ENCODE peak calls at places on chromosome 7, in six cellular contexts. One of them, this sample, is unnamed.

GRCh38 chr7:91043924-91044660 is 220.1 kb upstream of the FZD1 start:
- DNase-seq in ascending aorta: no peak
- DNase-seq in kidney epithelial cell: no peak
- DNase-seq in upper lobe of left lung: no peak
- DNase-seq in astrocyte of the spinal cord: no peak
- DNase-seq in heart left ventricle: no peak
- DNase-seq in this sample: no peak

GRCh38 chr7:52168085-52168484 is 851.5 kb upstream of the COBL start:
- DNase-seq in ascending aorta: no peak
- DNase-seq in kidney epithelial cell: no peak
- DNase-seq in upper lobe of left lung: no peak
- DNase-seq in astrocyte of the spinal cord: no peak
- DNase-seq in heart left ventricle: no peak
- DNase-seq in this sample: no peak

GRCh38 chr7:17535776-17536175 is 237.3 kb downstream of the AHR start:
- DNase-seq in ascending aorta: no peak
- DNase-seq in kidney epithelial cell: no peak
- DNase-seq in upper lobe of left lung: no peak
- DNase-seq in astrocyte of the spinal cord: no peak
- DNase-seq in heart left ventricle: no peak
- DNase-seq in this sample: no peak

GRCh38 chr7:28855538-28856217 is 102.5 kb downstream of the TRIL start:
- DNase-seq in ascending aorta: no peak
- DNase-seq in kidney epithelial cell: peak; percentile 88
- DNase-seq in upper lobe of left lung: no peak
- DNase-seq in astrocyte of the spinal cord: peak; percentile 91
- DNase-seq in heart left ventricle: no peak
- DNase-seq in this sample: peak; percentile 94

GRCh38 chr7:10815546-10815945 is 158.1 kb upstream of the PHF14 start:
- DNase-seq in ascending aorta: no peak
- DNase-seq in kidney epithelial cell: no peak
- DNase-seq in upper lobe of left lung: no peak
- DNase-seq in astrocyte of the spinal cord: no peak
- DNase-seq in heart left ventricle: no peak
- DNase-seq in this sample: no peak

GRCh38 chr7:31106303-31107105 is 54.4 kb downstream of the ADCYAP1R1 start:
- DNase-seq in ascending aorta: no peak
- DNase-seq in kidney epithelial cell: no peak
- DNase-seq in upper lobe of left lung: peak; percentile 14
- DNase-seq in astrocyte of the spinal cord: no peak
- DNase-seq in heart left ventricle: no peak
- DNase-seq in this sample: no peak

GRCh38 chr7:70723339-70723738 is 408.6 kb upstream of the GALNT17 start:
- DNase-seq in ascending aorta: no peak
- DNase-seq in kidney epithelial cell: no peak
- DNase-seq in upper lobe of left lung: no peak
- DNase-seq in astrocyte of the spinal cord: no peak
- DNase-seq in heart left ventricle: no peak
- DNase-seq in this sample: no peak

GRCh38 chr7:32618987-32619386 is 123.7 kb downstream of the AVL9 start:
- DNase-seq in ascending aorta: no peak
- DNase-seq in kidney epithelial cell: no peak
- DNase-seq in upper lobe of left lung: no peak
- DNase-seq in astrocyte of the spinal cord: no peak
- DNase-seq in heart left ventricle: no peak
- DNase-seq in this sample: no peak

GRCh38 chr7:27158436-27159277 is 2.2 kb upstream of the HOXA7 start:
- DNase-seq in ascending aorta: no peak
- DNase-seq in kidney epithelial cell: no peak
- DNase-seq in upper lobe of left lung: peak; percentile 15
- DNase-seq in astrocyte of the spinal cord: no peak
- DNase-seq in heart left ventricle: no peak
- DNase-seq in this sample: no peak

GRCh38 chr7:158266817-158267736 is 320.5 kb downstream of the PTPRN2 start:
- DNase-seq in ascending aorta: no peak
- DNase-seq in kidney epithelial cell: no peak
- DNase-seq in upper lobe of left lung: peak; percentile 24
- DNase-seq in astrocyte of the spinal cord: no peak
- DNase-seq in heart left ventricle: no peak
- DNase-seq in this sample: no peak

GRCh38 chr7:101243786-101244384 is 996 bp downstream of the FIS1 start:
- DNase-seq in ascending aorta: no peak
- DNase-seq in kidney epithelial cell: no peak
- DNase-seq in upper lobe of left lung: no peak
- DNase-seq in astrocyte of the spinal cord: no peak
- DNase-seq in heart left ventricle: no peak
- DNase-seq in this sample: no peak

GRCh38 chr7:141208539-141208938 is 134.7 kb downstream of the TMEM178B start:
- DNase-seq in ascending aorta: no peak
- DNase-seq in kidney epithelial cell: no peak
- DNase-seq in upper lobe of left lung: peak; percentile 56
- DNase-seq in astrocyte of the spinal cord: no peak
- DNase-seq in heart left ventricle: no peak
- DNase-seq in this sample: no peak

GRCh38 chr7:90518630-90519029 is 49.2 kb downstream of the PTTG1IP2 start:
- DNase-seq in ascending aorta: no peak
- DNase-seq in kidney epithelial cell: no peak
- DNase-seq in upper lobe of left lung: no peak
- DNase-seq in astrocyte of the spinal cord: no peak
- DNase-seq in heart left ventricle: no peak
- DNase-seq in this sample: no peak

GRCh38 chr7:3897430-3898385 is 596.7 kb downstream of the SDK1 start:
- DNase-seq in ascending aorta: no peak
- DNase-seq in kidney epithelial cell: no peak
- DNase-seq in upper lobe of left lung: no peak
- DNase-seq in astrocyte of the spinal cord: peak; percentile 66
- DNase-seq in heart left ventricle: no peak
- DNase-seq in this sample: no peak

GRCh38 chr7:157462840-157463239 is 126.0 kb downstream of the DNAJB6 start:
- DNase-seq in ascending aorta: no peak
- DNase-seq in kidney epithelial cell: no peak
- DNase-seq in upper lobe of left lung: peak; percentile 9
- DNase-seq in astrocyte of the spinal cord: no peak
- DNase-seq in heart left ventricle: no peak
- DNase-seq in this sample: no peak

GRCh38 chr7:157689269-157690057 is 352.7 kb downstream of the DNAJB6 start:
- DNase-seq in ascending aorta: no peak
- DNase-seq in kidney epithelial cell: no peak
- DNase-seq in upper lobe of left lung: no peak
- DNase-seq in astrocyte of the spinal cord: no peak
- DNase-seq in heart left ventricle: no peak
- DNase-seq in this sample: no peak

GRCh38 chr7:50552921-50553320 is 12.3 kb downstream of the DDC start:
- DNase-seq in ascending aorta: no peak
- DNase-seq in kidney epithelial cell: no peak
- DNase-seq in upper lobe of left lung: no peak
- DNase-seq in astrocyte of the spinal cord: peak; percentile 51
- DNase-seq in heart left ventricle: no peak
- DNase-seq in this sample: no peak

GRCh38 chr7:6709808-6710207 is 3.1 kb upstream of the ZNF12 start:
- DNase-seq in ascending aorta: no peak
- DNase-seq in kidney epithelial cell: no peak
- DNase-seq in upper lobe of left lung: no peak
- DNase-seq in astrocyte of the spinal cord: no peak
- DNase-seq in heart left ventricle: no peak
- DNase-seq in this sample: no peak

GRCh38 chr7:27991006-27991528 is 189.5 kb downstream of the JAZF1 start:
- DNase-seq in ascending aorta: no peak
- DNase-seq in kidney epithelial cell: no peak
- DNase-seq in upper lobe of left lung: no peak
- DNase-seq in astrocyte of the spinal cord: no peak
- DNase-seq in heart left ventricle: no peak
- DNase-seq in this sample: no peak

GRCh38 chr7:128876586-128876977 is 13.9 kb downstream of the ATP6V1F start:
- DNase-seq in ascending aorta: no peak
- DNase-seq in kidney epithelial cell: no peak
- DNase-seq in upper lobe of left lung: no peak
- DNase-seq in astrocyte of the spinal cord: no peak
- DNase-seq in heart left ventricle: peak; percentile 25
- DNase-seq in this sample: no peak

DNA sequence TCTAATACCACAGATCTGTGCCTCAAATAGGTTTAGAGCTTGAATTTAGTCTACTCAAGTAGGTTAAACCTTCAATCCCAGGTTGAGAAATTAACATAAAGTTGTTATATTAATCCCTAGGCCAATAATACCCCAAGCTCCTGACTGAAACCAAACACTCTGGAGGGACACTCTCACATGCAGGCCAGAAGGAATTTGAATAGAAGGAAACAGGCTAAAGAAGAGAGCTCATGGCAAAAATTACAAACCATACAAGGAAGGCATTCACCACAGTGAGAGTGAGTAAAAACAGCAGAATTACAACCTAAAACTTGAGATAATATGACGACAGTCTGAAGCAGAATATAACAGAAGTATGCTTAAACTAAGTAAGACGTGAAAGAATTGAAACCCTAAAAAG is 76.1 kb upstream of the PDK4 start:
- DNase-seq in ascending aorta: no peak
- DNase-seq in kidney epithelial cell: no peak
- DNase-seq in upper lobe of left lung: no peak
- DNase-seq in astrocyte of the spinal cord: no peak
- DNase-seq in heart left ventricle: no peak
- DNase-seq in this sample: no peak
- H3K4me3 ChIP-seq in ascending aorta: no peak overlapping the region
- H3K4me3 ChIP-seq in kidney epithelial cell: no peak overlapping the region
- H3K4me3 ChIP-seq in upper lobe of left lung: no peak overlapping the region
- H3K4me3 ChIP-seq in astrocyte of the spinal cord: no peak overlapping the region
- H3K4me3 ChIP-seq in heart left ventricle: no peak overlapping the region
- H3K4me3 ChIP-seq in this sample: no peak overlapping the region

DNA sequence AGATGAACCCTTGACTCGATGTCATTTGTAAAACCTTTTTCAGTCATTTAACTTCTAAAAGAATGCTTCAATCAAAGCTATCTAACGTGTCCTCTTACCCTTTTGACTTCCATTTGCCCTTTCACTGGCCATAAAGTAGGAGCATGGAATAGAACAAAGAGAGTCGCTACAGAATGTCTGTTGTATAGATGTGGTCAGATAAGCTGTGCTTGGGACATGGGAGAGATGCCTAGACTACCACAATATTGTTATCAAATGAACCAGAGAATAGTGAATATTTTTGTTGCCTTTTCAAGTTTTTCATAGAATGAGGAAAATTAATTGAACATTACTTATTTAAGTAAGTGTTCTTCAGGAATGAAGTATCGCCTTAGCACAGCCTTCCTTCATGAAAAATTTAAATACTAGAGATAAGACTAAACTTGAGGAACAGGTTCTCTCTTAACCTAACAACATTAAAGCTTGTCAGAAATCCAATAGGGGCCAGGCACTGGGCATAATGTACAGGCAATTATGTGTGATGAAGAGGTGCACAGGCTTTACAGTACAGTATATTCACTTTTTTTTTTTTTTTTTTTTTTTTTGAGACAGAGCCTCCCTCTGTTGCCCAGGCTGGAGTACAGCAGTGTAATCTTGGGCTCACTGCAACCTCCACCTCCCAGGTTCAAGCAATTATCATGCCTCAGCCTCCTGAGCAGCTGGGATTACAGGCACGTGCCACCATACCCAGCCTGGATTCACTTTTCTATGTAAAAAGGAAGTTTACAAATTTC is 7.5 kb upstream of the KMT2E start:
- DNase-seq in ascending aorta: no peak
- DNase-seq in kidney epithelial cell: no peak
- DNase-seq in upper lobe of left lung: no peak
- DNase-seq in astrocyte of the spinal cord: no peak
- DNase-seq in heart left ventricle: no peak
- DNase-seq in this sample: no peak
- TF ChIP-seq CTCF in ascending aorta: no peak
- TF ChIP-seq CTCF in kidney epithelial cell: no peak
- TF ChIP-seq CTCF in upper lobe of left lung: no peak
- TF ChIP-seq CTCF in astrocyte of the spinal cord: no peak
- TF ChIP-seq CTCF in heart left ventricle: no peak
- TF ChIP-seq CTCF in this sample: peak; percentile 18

GRCh38 chr7:12803542-12803941 is 116.1 kb downstream of the ARL4A start:
- DNase-seq in ascending aorta: no peak
- DNase-seq in kidney epithelial cell: no peak
- DNase-seq in upper lobe of left lung: no peak
- DNase-seq in astrocyte of the spinal cord: no peak
- DNase-seq in heart left ventricle: no peak
- DNase-seq in this sample: no peak
- H3K4me3 ChIP-seq in ascending aorta: no peak overlapping the region
- H3K4me3 ChIP-seq in kidney epithelial cell: no peak overlapping the region
- H3K4me3 ChIP-seq in upper lobe of left lung: no peak overlapping the region
- H3K4me3 ChIP-seq in astrocyte of the spinal cord: no peak overlapping the region
- H3K4me3 ChIP-seq in heart left ventricle: no peak overlapping the region
- H3K4me3 ChIP-seq in this sample: no peak overlapping the region

DNA sequence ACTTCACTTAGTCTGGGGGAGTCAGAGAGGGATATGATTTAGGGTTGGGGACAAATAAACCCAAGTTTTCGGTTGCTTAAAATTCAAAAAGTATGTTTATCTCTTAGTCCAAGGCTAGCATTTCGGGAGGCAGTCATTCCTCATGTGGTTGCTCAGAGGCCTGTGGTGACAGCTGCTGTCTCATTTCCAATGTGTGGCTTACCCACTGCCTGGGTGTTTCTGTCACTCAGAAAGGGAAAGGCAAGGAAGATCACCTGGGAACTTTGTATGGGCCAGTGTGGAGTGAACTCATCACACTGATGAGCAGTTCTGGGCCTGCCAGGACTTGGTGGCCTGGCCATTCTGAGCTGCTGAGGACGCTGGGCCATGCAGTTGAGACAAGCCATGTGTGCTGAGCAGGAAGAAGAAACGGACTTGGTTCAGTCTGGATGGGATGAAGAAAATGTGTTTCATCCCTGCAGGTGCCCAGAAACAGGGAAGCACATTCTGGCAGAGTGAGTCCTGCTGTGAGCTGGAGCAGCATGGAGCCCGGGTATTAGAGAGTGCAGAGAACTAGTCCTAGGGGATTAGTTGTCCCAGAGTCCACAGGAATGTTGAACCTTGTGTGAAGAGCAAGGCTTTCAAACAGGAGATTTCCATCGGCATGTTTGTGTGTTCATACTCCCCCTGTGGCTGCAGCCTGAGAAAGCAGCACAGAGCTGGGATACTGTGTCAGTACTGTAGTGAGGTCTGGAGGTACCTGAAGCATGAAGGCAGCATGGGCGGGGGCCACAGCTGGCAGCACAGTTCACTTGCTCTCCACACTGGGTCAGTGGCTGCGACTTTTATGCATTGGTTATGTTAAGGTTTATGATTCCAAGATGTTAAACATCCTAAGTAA is 211.1 kb upstream of the IGFBP3 start:
- DNase-seq in ascending aorta: no peak
- DNase-seq in kidney epithelial cell: peak; percentile 54
- DNase-seq in upper lobe of left lung: no peak
- DNase-seq in astrocyte of the spinal cord: peak; percentile 13
- DNase-seq in heart left ventricle: no peak
- DNase-seq in this sample: peak; percentile 31
- TF ChIP-seq CTCF in ascending aorta: no peak
- TF ChIP-seq CTCF in kidney epithelial cell: peak; percentile 57
- TF ChIP-seq CTCF in upper lobe of left lung: no peak
- TF ChIP-seq CTCF in astrocyte of the spinal cord: peak; percentile 45
- TF ChIP-seq CTCF in heart left ventricle: no peak
- TF ChIP-seq CTCF in this sample: peak; percentile 68

This sample was measured in epithelial cell of proximal tubule.